ENCODE peak calls at places on chromosomes 4 and X, in five cellular contexts. F is ovary, H is psoas muscle, M is dorsolateral prefrontal cortex, Z is MM.1S. V is an unnamed sample.

GRCh38 chr4:121988950-121989349 is 37.1 kb upstream of the TRPC3 start:
- DNase-seq in F (no peak), H (no peak), M (no peak), Z (no peak), V (no peak)

GRCh38 chr4:37441231-37442061 is 196.9 kb downstream of the NWD2 start:
- DNase-seq in F (no peak), H (no peak), M (no peak), Z (no peak), V (no peak)

GRCh38 chr4:89579776-89580175 is 257.2 kb downstream of the SNCA start:
- DNase-seq in F (no peak), H (no peak), M (no peak), Z (no peak), V (no peak)

GRCh38 chrX:111386884-111387283 is 25.1 kb downstream of the DCX start:
- DNase-seq in F (no peak), H (no peak), M (no peak), Z (no peak), V (no peak)

GRCh38 chrX:108312938-108313337 is 125.3 kb downstream of the COL4A6 start:
- DNase-seq in F (no peak), H (peak), M (no peak), Z (no peak), V (peak)

GRCh38 chr4:90449626-90450025 is 322.4 kb downstream of the CCSER1 start:
- DNase-seq in F (no peak), H (no peak), M (no peak), Z (no peak), V (no peak)

GRCh38 chrX:116278819-116279218 is 108.3 kb downstream of the AGTR2 start:
- DNase-seq in F (no peak), H (no peak), M (no peak), Z (no peak), V (no peak)

GRCh38 chr4:119209077-119209476 is 3.4 kb upstream of the USP53 start:
- DNase-seq in F (no peak), H (no peak), M (no peak), Z (no peak), V (no peak)

GRCh38 chrX:107118322-107119147 is at the start of gene RBM41:
- DNase-seq in F (peak), H (peak), M (peak), Z (peak), V (peak)

GRCh38 chr4:123867910-123868587 is 471.5 kb downstream of the SPRY1 start:
- DNase-seq in F (no peak), H (no peak), M (no peak), Z (no peak), V (no peak)

GRCh38 chrX:70171636-70172035 is 5.6 kb upstream of the DGAT2L6 start:
- DNase-seq in F (no peak), H (no peak), M (no peak), Z (no peak), V (no peak)

GRCh38 chr4:12409507-12410190 is 981.0 kb upstream of the HS3ST1 start:
- DNase-seq in F (no peak), H (no peak), M (no peak), Z (peak), V (no peak)

GRCh38 chrX:13226214-13226613 is 93.6 kb downstream of the ATXN3L start:
- DNase-seq in F (no peak), H (no peak), M (no peak), Z (no peak), V (no peak)

GRCh38 chr4:53682196-53682595 is 90.9 kb upstream of the LNX1 start:
- DNase-seq in F (no peak), H (no peak), M (no peak), Z (no peak), V (no peak)

GRCh38 chrX:114650351-114650750 is 66.5 kb downstream of the HTR2C start:
- DNase-seq in F (no peak), H (no peak), M (no peak), Z (no peak), V (no peak)

GRCh38 chr4:58061967-58062366 is 951.8 kb upstream of the IGFBP7 start:
- DNase-seq in F (no peak), H (no peak), M (no peak), Z (no peak), V (no peak)

GRCh38 chr4:8274772-8275241 is 5.3 kb downstream of the HTRA3 start:
- DNase-seq in F (peak), H (peak), M (peak), Z (no peak), V (peak)

GRCh38 chrX:53678667-53679066 is 7.9 kb downstream of the HUWE1 start:
- DNase-seq in F (no peak), H (no peak), M (no peak), Z (no peak), V (no peak)

GRCh38 chrX:19177710-19178109 is 55.4 kb upstream of the ADGRG2 start:
- DNase-seq in F (no peak), H (no peak), M (no peak), Z (no peak), V (no peak)

GRCh38 chr4:90444904-90445303 is 317.7 kb downstream of the CCSER1 start:
- DNase-seq in F (no peak), H (no peak), M (no peak), Z (no peak), V (no peak)

GRCh38 chr4:109079177-109079576 is 223.3 kb downstream of the COL25A1 start:
- DNase-seq in F (no peak), H (no peak), M (no peak), Z (no peak), V (no peak)

GRCh38 chrX:25017667-25018247 is 2.0 kb upstream of the ARX start:
- DNase-seq in F (peak), H (peak), M (no peak), Z (no peak), V (no peak)
- H3K4me3 ChIP-seq in F (peak), H (peak), M (peak), Z (peak), V (no peak)

DNA sequence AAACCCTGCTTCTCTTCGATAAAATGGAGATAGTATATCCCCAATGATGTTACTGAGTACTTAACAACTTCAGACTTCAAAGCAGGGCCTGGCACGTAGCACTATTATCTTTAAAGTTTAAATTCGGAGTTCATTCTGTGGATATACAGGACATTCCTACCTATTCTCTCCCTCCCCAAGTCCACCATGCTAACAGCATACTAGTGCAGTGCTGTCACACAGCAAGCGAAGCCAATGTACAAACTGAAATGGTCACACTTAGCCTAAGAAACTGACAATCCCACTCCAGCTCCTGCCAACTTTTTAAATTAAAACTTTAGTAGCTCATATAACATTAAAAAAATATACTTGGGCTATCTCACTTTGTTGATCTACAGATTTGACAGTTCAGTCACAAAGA is 1.2 kb upstream of the DNAJB14 start:
- DNase-seq in F (no peak), H (no peak), M (no peak), Z (no peak), V (no peak)
- H3K4me3 ChIP-seq in F (no peak), H (no peak), M (peak), Z (peak), V (no peak)

GRCh38 chr4:42638276-42638675 is 18.6 kb downstream of the ATP8A1 start:
- DNase-seq in F (no peak), H (no peak), M (no peak), Z (no peak), V (no peak)
- H3K4me3 ChIP-seq in F (no peak), H (no peak), M (no peak), Z (peak), V (no peak)

GRCh38 chrX:129782015-129782495 is 2.3 kb downstream of the SASH3 start:
- DNase-seq in F (no peak), H (no peak), M (no peak), Z (no peak), V (no peak)

GRCh38 chrX:129782706-129783105 is 3.0 kb downstream of the SASH3 start:
- DNase-seq in F (no peak), H (no peak), M (no peak), Z (no peak), V (no peak)

GRCh38 chrX:129779747-129780146 is at the start of gene SASH3:
- DNase-seq in F (no peak), H (peak), M (no peak), Z (peak), V (peak)

GRCh38 chrX:129780441-129781105 is 824 bp downstream of the SASH3 start:
- DNase-seq in F (no peak), H (peak), M (no peak), Z (peak), V (no peak)

GRCh38 chrX:129781134-129782014 is 1.6 kb downstream of the SASH3 start:
- DNase-seq in F (no peak), H (peak), M (no peak), Z (peak), V (peak)
- H3K4me3 ChIP-seq in F (no peak), H (peak), M (no peak), Z (peak), V (peak)

V was measured in lower lobe of right lung.